ENCODE peak calls at places on chromosomes 1 and 21, in eight cellular contexts. One of them, this sample, is unnamed.
A peak's percentile ranks its signal among the peaks of the same experiment; 100 is the strongest.

GRCh38 chr21:39066829-39067785 is 116.1 kb downstream of the PSMG1 start:
- DNase-seq in retinal pigment epithelial cell: no peak
- DNase-seq in heart right ventricle: peak; percentile 39
- DNase-seq in nephron progenitor cell: no peak
- DNase-seq in H9: no peak
- DNase-seq in mesothelial cell of epicardium: no peak
- DNase-seq in mucosa of descending colon: no peak
- DNase-seq in CD8-positive, alpha-beta T cell: no peak
- DNase-seq in this sample: no peak

GRCh38 chr21:14880922-14881321 is 183.9 kb downstream of the NRIP1 start:
- DNase-seq in retinal pigment epithelial cell: peak; percentile 93
- DNase-seq in heart right ventricle: no peak
- DNase-seq in nephron progenitor cell: no peak
- DNase-seq in H9: no peak
- DNase-seq in mesothelial cell of epicardium: no peak
- DNase-seq in mucosa of descending colon: no peak
- DNase-seq in CD8-positive, alpha-beta T cell: no peak
- DNase-seq in this sample: no peak

GRCh38 chr1:209607102-209607794 is 23.7 kb downstream of the CAMK1G start:
- DNase-seq in retinal pigment epithelial cell: no peak
- DNase-seq in heart right ventricle: no peak
- DNase-seq in nephron progenitor cell: no peak
- DNase-seq in H9: no peak
- DNase-seq in mesothelial cell of epicardium: no peak
- DNase-seq in mucosa of descending colon: no peak
- DNase-seq in CD8-positive, alpha-beta T cell: no peak
- DNase-seq in this sample: no peak

GRCh38 chr1:230868736-230869385 is 540 bp upstream of the C1orf198 start:
- DNase-seq in retinal pigment epithelial cell: no peak
- DNase-seq in heart right ventricle: peak; percentile 43
- DNase-seq in nephron progenitor cell: peak; percentile 71
- DNase-seq in H9: peak; percentile 78
- DNase-seq in mesothelial cell of epicardium: no peak
- DNase-seq in mucosa of descending colon: peak; percentile 67
- DNase-seq in CD8-positive, alpha-beta T cell: no peak
- DNase-seq in this sample: peak; percentile 59

GRCh38 chr1:27539901-27540861 is 50.2 kb upstream of the WASF2 start:
- DNase-seq in retinal pigment epithelial cell: no peak
- DNase-seq in heart right ventricle: no peak
- DNase-seq in nephron progenitor cell: no peak
- DNase-seq in H9: no peak
- DNase-seq in mesothelial cell of epicardium: no peak
- DNase-seq in mucosa of descending colon: no peak
- DNase-seq in CD8-positive, alpha-beta T cell: no peak
- DNase-seq in this sample: no peak

GRCh38 chr1:50179639-50180038 is 70.9 kb downstream of the ELAVL4 start:
- DNase-seq in retinal pigment epithelial cell: no peak
- DNase-seq in heart right ventricle: no peak
- DNase-seq in nephron progenitor cell: no peak
- DNase-seq in H9: no peak
- DNase-seq in mesothelial cell of epicardium: no peak
- DNase-seq in mucosa of descending colon: no peak
- DNase-seq in CD8-positive, alpha-beta T cell: no peak
- DNase-seq in this sample: no peak

GRCh38 chr1:4476394-4476793 is 178.0 kb upstream of the AJAP1 start:
- DNase-seq in retinal pigment epithelial cell: no peak
- DNase-seq in heart right ventricle: no peak
- DNase-seq in nephron progenitor cell: no peak
- DNase-seq in H9: no peak
- DNase-seq in mesothelial cell of epicardium: no peak
- DNase-seq in mucosa of descending colon: no peak
- DNase-seq in CD8-positive, alpha-beta T cell: no peak
- DNase-seq in this sample: no peak

GRCh38 chr1:121546830-121547680 is 362.3 kb downstream of the SRGAP2C start:
- DNase-seq in retinal pigment epithelial cell: no peak
- DNase-seq in heart right ventricle: no peak
- DNase-seq in nephron progenitor cell: no peak
- DNase-seq in H9: no peak
- DNase-seq in mesothelial cell of epicardium: no peak
- DNase-seq in mucosa of descending colon: no peak
- DNase-seq in CD8-positive, alpha-beta T cell: no peak
- DNase-seq in this sample: no peak

GRCh38 chr1:215479567-215479966 is 87.5 kb upstream of the KCTD3 start:
- DNase-seq in retinal pigment epithelial cell: no peak
- DNase-seq in heart right ventricle: no peak
- DNase-seq in nephron progenitor cell: no peak
- DNase-seq in H9: no peak
- DNase-seq in mesothelial cell of epicardium: no peak
- DNase-seq in mucosa of descending colon: no peak
- DNase-seq in CD8-positive, alpha-beta T cell: no peak
- DNase-seq in this sample: no peak

GRCh38 chr1:160376525-160377131 is 9.8 kb downstream of the NHLH1 start:
- DNase-seq in retinal pigment epithelial cell: no peak
- DNase-seq in heart right ventricle: peak; percentile 42
- DNase-seq in nephron progenitor cell: peak; percentile 37
- DNase-seq in H9: peak; percentile 73
- DNase-seq in mesothelial cell of epicardium: no peak
- DNase-seq in mucosa of descending colon: no peak
- DNase-seq in CD8-positive, alpha-beta T cell: peak; percentile 53
- DNase-seq in this sample: peak; percentile 36

GRCh38 chr1:230292739-230293720 is 133.1 kb downstream of the PGBD5 start:
- DNase-seq in retinal pigment epithelial cell: no peak
- DNase-seq in heart right ventricle: no peak
- DNase-seq in nephron progenitor cell: no peak
- DNase-seq in H9: no peak
- DNase-seq in mesothelial cell of epicardium: no peak
- DNase-seq in mucosa of descending colon: no peak
- DNase-seq in CD8-positive, alpha-beta T cell: no peak
- DNase-seq in this sample: no peak

GRCh38 chr1:31423418-31423947 is 10.5 kb downstream of the SERINC2 start:
- DNase-seq in retinal pigment epithelial cell: no peak
- DNase-seq in heart right ventricle: no peak
- DNase-seq in nephron progenitor cell: no peak
- DNase-seq in H9: no peak
- DNase-seq in mesothelial cell of epicardium: no peak
- DNase-seq in mucosa of descending colon: peak; percentile 68
- DNase-seq in CD8-positive, alpha-beta T cell: no peak
- DNase-seq in this sample: no peak

GRCh38 chr1:110645962-110646735 is 28.6 kb downstream of the KCNA3 start:
- DNase-seq in retinal pigment epithelial cell: peak; percentile 51
- DNase-seq in heart right ventricle: no peak
- DNase-seq in nephron progenitor cell: no peak
- DNase-seq in H9: no peak
- DNase-seq in mesothelial cell of epicardium: no peak
- DNase-seq in mucosa of descending colon: no peak
- DNase-seq in CD8-positive, alpha-beta T cell: no peak
- DNase-seq in this sample: no peak

GRCh38 chr1:41475859-41476567 is 8.5 kb downstream of the EDN2 start:
- DNase-seq in retinal pigment epithelial cell: no peak
- DNase-seq in heart right ventricle: no peak
- DNase-seq in nephron progenitor cell: no peak
- DNase-seq in H9: no peak
- DNase-seq in mesothelial cell of epicardium: no peak
- DNase-seq in mucosa of descending colon: no peak
- DNase-seq in CD8-positive, alpha-beta T cell: no peak
- DNase-seq in this sample: no peak
- TF ChIP-seq CTCF in retinal pigment epithelial cell: peak; percentile 11
- TF ChIP-seq CTCF in heart right ventricle: no peak
- TF ChIP-seq CTCF in nephron progenitor cell: no peak
- TF ChIP-seq CTCF in H9: peak; percentile 21
- TF ChIP-seq CTCF in mesothelial cell of epicardium: no peak
- TF ChIP-seq CTCF in mucosa of descending colon: no peak
- TF ChIP-seq CTCF in CD8-positive, alpha-beta T cell: no peak
- TF ChIP-seq CTCF in this sample: peak; percentile 27

DNA sequence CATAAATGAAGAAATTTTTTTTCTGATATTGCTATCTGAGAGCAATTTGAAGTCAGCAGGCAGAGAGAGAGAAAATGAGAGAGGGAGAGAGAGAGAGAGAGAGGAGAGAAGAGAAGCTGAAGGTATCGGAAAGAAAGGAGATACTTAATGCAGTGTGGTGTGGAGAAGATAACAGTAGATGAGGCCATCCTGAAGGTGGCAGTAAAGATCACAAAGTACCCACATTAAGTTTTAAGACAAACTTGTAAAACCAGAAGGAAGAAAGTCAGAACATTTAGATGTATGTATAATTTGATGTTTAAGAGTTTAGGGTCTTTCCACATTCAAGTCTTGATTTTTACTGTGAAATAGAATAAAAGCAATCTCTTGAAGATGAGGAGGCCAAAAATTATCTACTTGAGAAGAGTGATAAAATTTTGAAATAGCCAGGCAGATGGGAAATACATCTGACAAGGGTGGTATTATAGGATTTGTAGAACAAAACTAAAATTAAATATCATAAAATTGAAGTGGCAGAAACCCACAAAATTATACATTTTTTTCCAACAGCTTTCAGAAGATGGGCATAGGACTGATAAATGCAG is 1753.4 kb downstream of the MRPL39 start:
- DNase-seq in retinal pigment epithelial cell: no peak
- DNase-seq in heart right ventricle: no peak
- DNase-seq in nephron progenitor cell: no peak
- DNase-seq in H9: no peak
- DNase-seq in mesothelial cell of epicardium: no peak
- DNase-seq in mucosa of descending colon: no peak
- DNase-seq in CD8-positive, alpha-beta T cell: no peak
- DNase-seq in this sample: no peak
- TF ChIP-seq CTCF in retinal pigment epithelial cell: peak; percentile 51
- TF ChIP-seq CTCF in heart right ventricle: peak; percentile 48
- TF ChIP-seq CTCF in nephron progenitor cell: peak; percentile 44
- TF ChIP-seq CTCF in H9: peak; percentile 47
- TF ChIP-seq CTCF in mesothelial cell of epicardium: no peak
- TF ChIP-seq CTCF in mucosa of descending colon: no peak
- TF ChIP-seq CTCF in CD8-positive, alpha-beta T cell: peak; percentile 69
- TF ChIP-seq CTCF in this sample: peak; percentile 54

GRCh38 chr1:201378804-201379203 is 1.3 kb upstream of the TNNT2 start:
- DNase-seq in retinal pigment epithelial cell: no peak
- DNase-seq in heart right ventricle: peak; percentile 76
- DNase-seq in nephron progenitor cell: no peak
- DNase-seq in H9: no peak
- DNase-seq in mesothelial cell of epicardium: no peak
- DNase-seq in mucosa of descending colon: no peak
- DNase-seq in CD8-positive, alpha-beta T cell: no peak
- DNase-seq in this sample: no peak

GRCh38 chr1:201377611-201378092 is at the start of gene TNNT2:
- DNase-seq in retinal pigment epithelial cell: no peak
- DNase-seq in heart right ventricle: peak; percentile 81
- DNase-seq in nephron progenitor cell: no peak
- DNase-seq in H9: no peak
- DNase-seq in mesothelial cell of epicardium: no peak
- DNase-seq in mucosa of descending colon: no peak
- DNase-seq in CD8-positive, alpha-beta T cell: no peak
- DNase-seq in this sample: no peak

GRCh38 chr1:201376107-201376463 is 1.4 kb downstream of the TNNT2 start:
- DNase-seq in retinal pigment epithelial cell: no peak
- DNase-seq in heart right ventricle: no peak
- DNase-seq in nephron progenitor cell: no peak
- DNase-seq in H9: no peak
- DNase-seq in mesothelial cell of epicardium: no peak
- DNase-seq in mucosa of descending colon: no peak
- DNase-seq in CD8-positive, alpha-beta T cell: no peak
- DNase-seq in this sample: no peak

GRCh38 chr1:201375169-201375568 is 2.3 kb downstream of the TNNT2 start:
- DNase-seq in retinal pigment epithelial cell: no peak
- DNase-seq in heart right ventricle: no peak
- DNase-seq in nephron progenitor cell: no peak
- DNase-seq in H9: no peak
- DNase-seq in mesothelial cell of epicardium: no peak
- DNase-seq in mucosa of descending colon: no peak
- DNase-seq in CD8-positive, alpha-beta T cell: no peak
- DNase-seq in this sample: no peak

GRCh38 chr1:201376464-201377374 is 761 bp downstream of the TNNT2 start:
- DNase-seq in retinal pigment epithelial cell: no peak
- DNase-seq in heart right ventricle: no peak
- DNase-seq in nephron progenitor cell: peak; percentile 71
- DNase-seq in H9: peak; percentile 92
- DNase-seq in mesothelial cell of epicardium: no peak
- DNase-seq in mucosa of descending colon: no peak
- DNase-seq in CD8-positive, alpha-beta T cell: no peak
- DNase-seq in this sample: peak; percentile 62
- TF ChIP-seq CTCF in retinal pigment epithelial cell: peak; percentile 75
- TF ChIP-seq CTCF in heart right ventricle: peak; percentile 36
- TF ChIP-seq CTCF in nephron progenitor cell: peak; percentile 61
- TF ChIP-seq CTCF in H9: peak; percentile 83
- TF ChIP-seq CTCF in mesothelial cell of epicardium: peak; percentile 64
- TF ChIP-seq CTCF in mucosa of descending colon: peak; percentile 42
- TF ChIP-seq CTCF in CD8-positive, alpha-beta T cell: no peak
- TF ChIP-seq CTCF in this sample: peak; percentile 68

DNA sequence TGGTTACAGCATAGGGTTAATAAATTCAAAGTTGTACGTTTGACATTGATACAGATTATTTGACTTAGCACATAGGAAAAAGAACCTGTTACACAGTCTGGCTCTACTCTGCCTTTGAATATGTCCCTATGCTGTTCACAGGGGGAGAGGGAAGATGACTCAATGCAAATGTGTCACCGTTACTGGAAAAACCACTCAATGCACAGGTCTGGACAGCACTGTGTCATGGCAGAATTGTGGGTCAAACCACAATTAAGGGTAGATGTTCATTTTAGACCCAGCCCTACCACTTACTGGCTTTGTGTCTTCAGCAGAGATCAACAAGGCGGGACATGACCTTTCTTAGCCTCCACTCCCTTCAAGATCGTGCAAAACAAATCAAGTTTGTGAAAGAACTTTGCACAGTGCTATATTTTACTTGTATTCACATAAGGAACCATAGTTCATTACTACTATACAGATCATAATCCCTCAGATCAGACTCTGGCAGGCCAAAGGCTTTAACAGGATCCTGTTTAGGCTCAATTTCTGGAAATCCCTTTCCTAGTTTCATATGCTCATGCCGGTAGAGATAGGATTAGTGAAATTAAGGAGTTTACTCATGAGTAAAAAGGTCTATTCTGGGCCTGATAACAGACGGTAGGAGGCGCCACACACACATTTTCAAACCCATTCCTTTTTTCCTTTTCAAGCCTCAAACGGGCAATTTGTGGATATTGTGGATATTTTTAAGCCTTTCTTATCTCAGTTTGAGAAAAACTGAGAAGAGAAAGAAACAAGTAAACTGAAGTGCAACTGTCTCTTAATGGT is 22.0 kb downstream of the EIF2D start:
- DNase-seq in retinal pigment epithelial cell: no peak
- DNase-seq in heart right ventricle: no peak
- DNase-seq in nephron progenitor cell: no peak
- DNase-seq in H9: no peak
- DNase-seq in mesothelial cell of epicardium: no peak
- DNase-seq in mucosa of descending colon: no peak
- DNase-seq in CD8-positive, alpha-beta T cell: no peak
- DNase-seq in this sample: no peak
- TF ChIP-seq CTCF in retinal pigment epithelial cell: peak; percentile 53
- TF ChIP-seq CTCF in heart right ventricle: peak; percentile 6
- TF ChIP-seq CTCF in nephron progenitor cell: no peak
- TF ChIP-seq CTCF in H9: peak; percentile 70
- TF ChIP-seq CTCF in mesothelial cell of epicardium: no peak
- TF ChIP-seq CTCF in mucosa of descending colon: no peak
- TF ChIP-seq CTCF in CD8-positive, alpha-beta T cell: peak; percentile 50
- TF ChIP-seq CTCF in this sample: peak; percentile 49

GRCh38 chr1:9494936-9495758 is 44.1 kb upstream of the SLC25A33 start:
- DNase-seq in retinal pigment epithelial cell: no peak
- DNase-seq in heart right ventricle: peak; percentile 19
- DNase-seq in nephron progenitor cell: peak; percentile 78
- DNase-seq in H9: peak; percentile 79
- DNase-seq in mesothelial cell of epicardium: peak; percentile 53
- DNase-seq in mucosa of descending colon: peak; percentile 62
- DNase-seq in CD8-positive, alpha-beta T cell: peak; percentile 82
- DNase-seq in this sample: peak; percentile 77
- TF ChIP-seq CTCF in retinal pigment epithelial cell: peak; percentile 82
- TF ChIP-seq CTCF in heart right ventricle: peak; percentile 99
- TF ChIP-seq CTCF in nephron progenitor cell: peak; percentile 99
- TF ChIP-seq CTCF in H9: peak; percentile 98
- TF ChIP-seq CTCF in mesothelial cell of epicardium: peak; percentile 100
- TF ChIP-seq CTCF in mucosa of descending colon: peak; percentile 97
- TF ChIP-seq CTCF in CD8-positive, alpha-beta T cell: peak; percentile 93
- TF ChIP-seq CTCF in this sample: peak; percentile 98

GRCh38 chr1:58739851-58740466 is 40.1 kb upstream of the MYSM1 start:
- DNase-seq in retinal pigment epithelial cell: no peak
- DNase-seq in heart right ventricle: peak; percentile 52
- DNase-seq in nephron progenitor cell: peak; percentile 31
- DNase-seq in H9: no peak
- DNase-seq in mesothelial cell of epicardium: no peak
- DNase-seq in mucosa of descending colon: no peak
- DNase-seq in CD8-positive, alpha-beta T cell: no peak
- DNase-seq in this sample: peak; percentile 23
- TF ChIP-seq CTCF in retinal pigment epithelial cell: peak; percentile 74
- TF ChIP-seq CTCF in heart right ventricle: peak; percentile 94
- TF ChIP-seq CTCF in nephron progenitor cell: peak; percentile 90
- TF ChIP-seq CTCF in H9: peak; percentile 93
- TF ChIP-seq CTCF in mesothelial cell of epicardium: peak; percentile 86
- TF ChIP-seq CTCF in mucosa of descending colon: peak; percentile 66
- TF ChIP-seq CTCF in CD8-positive, alpha-beta T cell: peak; percentile 98
- TF ChIP-seq CTCF in this sample: peak; percentile 97

This sample was measured in neural crest cell.